ENCODE peak calls at places on chromosomes 12 and 14, in four cellular contexts. C is mesenchymal stem cell, Q is IMR-90, L is neuronal stem cell. H is an unnamed sample.

GRCh38 chr12:131101006-131101405 is 147.3 kb downstream of the ADGRD1 start:
- DNase-seq in C (no peak), Q (no peak), L (no peak), H (no peak)

GRCh38 chr14:68473050-68473449 is 319.8 kb downstream of the ZFP36L1 start:
- DNase-seq in C (no peak), Q (no peak), L (no peak), H (no peak)

GRCh38 chr12:50541139-50541538 is 36.4 kb downstream of the DIP2B start:
- DNase-seq in C (no peak), Q (no peak), L (no peak), H (no peak)

GRCh38 chr14:28653521-28653920 is 113.1 kb upstream of the FOXG1 start:
- DNase-seq in C (no peak), Q (peak), L (no peak), H (no peak)

GRCh38 chr12:125435871-125436270 is 370.6 kb downstream of the AACS start:
- DNase-seq in C (no peak), Q (no peak), L (no peak), H (no peak)

GRCh38 chr12:14981049-14981448 is 8.2 kb downstream of the PDE6H start:
- DNase-seq in C (no peak), Q (no peak), L (no peak), H (no peak)

GRCh38 chr14:21300892-21301291 is 21.0 kb downstream of the RPGRIP1 start:
- DNase-seq in C (no peak), Q (no peak), L (peak), H (peak)

GRCh38 chr12:88238406-88238805 is 96.3 kb downstream of the TMTC3 start:
- DNase-seq in C (no peak), Q (no peak), L (no peak), H (no peak)

GRCh38 chr14:100058777-100059432 is 6.3 kb upstream of the EVL start:
- DNase-seq in C (no peak), Q (no peak), L (no peak), H (no peak)
- H2BK5ac ChIP-seq in C (no peak), Q (no peak), L (no peak), H (no peak)

GRCh38 chr14:33508663-33509062 is 442.2 kb downstream of the EGLN3 start:
- DNase-seq in C (no peak), Q (no peak), L (no peak), H (no peak)
- H3K23ac ChIP-seq in C (no peak), Q (no peak), L (no peak), H (no peak)

GRCh38 chr12:118328486-118329340 is 44.0 kb downstream of the TAOK3 start:
- DNase-seq in C (peak), Q (no peak), L (no peak), H (no peak)
- H3K4me2 ChIP-seq in C (no peak), Q (peak), L (no peak), H (no peak)

GRCh38 chr14:91372680-91373495 is 44.7 kb downstream of the CCDC88C start:
- DNase-seq in C (no peak), Q (no peak), L (no peak), H (no peak)

GRCh38 chr14:91371990-91372375 is 45.6 kb downstream of the CCDC88C start:
- DNase-seq in C (no peak), Q (no peak), L (no peak), H (no peak)

GRCh38 chr14:91373591-91374245 is 43.9 kb downstream of the CCDC88C start:
- DNase-seq in C (no peak), Q (no peak), L (no peak), H (no peak)

GRCh38 chr14:91369628-91370445 is 47.8 kb downstream of the CCDC88C start:
- DNase-seq in C (no peak), Q (no peak), L (no peak), H (no peak)

DNA sequence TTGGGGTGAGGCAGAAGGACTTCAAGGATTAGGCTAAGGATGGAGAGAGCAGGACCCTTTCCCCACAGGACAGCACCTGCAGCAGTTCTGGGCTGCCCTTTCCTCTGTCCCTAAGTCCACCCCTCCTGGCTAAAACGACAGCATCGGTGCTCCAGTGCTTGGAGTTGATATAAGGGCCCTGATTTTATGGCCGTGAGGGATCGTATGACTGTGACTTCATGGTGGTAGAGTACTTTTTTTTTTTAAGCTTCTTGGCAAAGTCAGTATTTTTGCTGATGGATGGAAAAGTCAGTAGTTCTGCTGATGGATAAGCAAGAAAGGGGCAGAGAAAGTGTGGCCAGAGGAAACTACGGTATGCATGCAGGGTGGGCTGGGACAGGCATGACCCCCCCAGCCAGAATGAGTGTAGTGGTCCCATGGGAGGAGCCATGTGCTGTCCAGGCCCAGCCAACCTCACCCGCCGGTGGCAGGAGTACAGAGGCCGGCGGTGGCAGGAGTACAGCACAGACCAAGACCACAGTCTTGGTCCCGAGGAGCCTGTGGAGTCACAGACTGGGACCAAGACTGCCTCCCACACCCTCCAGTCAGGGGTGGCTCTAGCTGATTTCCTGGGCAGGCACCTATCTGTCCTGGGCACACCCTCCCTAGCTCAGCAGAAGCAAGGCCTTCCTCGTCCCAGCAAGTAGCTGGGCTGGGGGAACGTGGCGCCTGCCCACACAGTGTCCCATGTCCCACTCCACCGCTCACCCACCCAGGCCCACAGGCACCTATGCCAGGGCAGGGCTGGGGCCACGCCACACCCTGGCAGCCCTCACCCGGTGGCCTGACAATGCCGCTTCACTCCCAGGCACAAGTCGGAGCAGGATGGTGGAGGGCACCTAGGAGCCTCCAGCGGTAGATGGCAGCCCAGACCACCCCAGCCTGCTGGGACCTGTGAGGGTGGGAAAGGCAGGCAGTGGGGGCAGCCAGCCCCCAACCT is 46.3 kb downstream of the CCDC88C start:
- DNase-seq in C (no peak), Q (no peak), L (no peak), H (no peak)
- H2BK5ac ChIP-seq in C (no peak), Q (no peak), L (peak), H (no peak)